ENCODE peak calls at places on chromosomes 12 and 14, in nine cellular contexts. H is activated CD4-positive, alpha-beta T cell treated with anti-CD3 and anti-CD28 coated beads, Interleukin-2, amount 50 U/mL, for 48 hours; N is tibial artery; P is neural crest cell; Z is T-cell; U is endothelial cell; V is DMS53; A is fibroblast of the aortic adventitia; I is stimulated activated CD4-positive, alpha-beta T cell treated with anti-CD3 and anti-CD28 coated beads, Interleukin-15, amount 100 ng/mL, for 1 hour. E is an unnamed sample.

GRCh38 chr12:56840922-56841321 is 77.8 kb downstream of the HSD17B6 start:
- DNase-seq in P (no peak), Z (no peak), A (no peak), V (peak), I (no peak), H (no peak), N (no peak), U (no peak), E (no peak)

GRCh38 chr14:101200008-101200649 is 296.6 kb upstream of the RTL1 start:
- DNase-seq in U (no peak), A (no peak), H (no peak), I (no peak), P (no peak), N (no peak), V (no peak), Z (no peak), E (no peak)

GRCh38 chr14:93347850-93348249 is 868 bp downstream of the COX8C start:
- DNase-seq in H (no peak), N (no peak), A (no peak), I (no peak), U (no peak), P (no peak), V (no peak), Z (no peak), E (no peak)

GRCh38 chr14:102504302-102504950 is 5.2 kb downstream of the ANKRD9 start:
- DNase-seq in U (no peak), A (no peak), V (no peak), H (no peak), Z (no peak), P (no peak), I (no peak), N (no peak), E (no peak)

GRCh38 chr12:111437816-111438454 is 32.2 kb downstream of the SH2B3 start:
- DNase-seq in U (peak), P (no peak), Z (no peak), I (no peak), N (peak), H (no peak), A (peak), V (peak), E (no peak)

GRCh38 chr14:89237923-89238529 is 179.0 kb downstream of the FOXN3 start:
- DNase-seq in V (peak), U (no peak), H (no peak), P (no peak), Z (no peak), I (no peak), N (no peak), A (no peak), E (no peak)

GRCh38 chr14:97264516-97265230 is 467.5 kb downstream of the VRK1 start:
- DNase-seq in Z (no peak), V (no peak), A (no peak), H (no peak), I (no peak), U (no peak), N (no peak), P (no peak), E (no peak)

GRCh38 chr14:77031680-77032482 is 3.4 kb upstream of the IRF2BPL start:
- DNase-seq in A (peak), Z (no peak), P (no peak), H (no peak), U (no peak), N (peak), V (peak), I (no peak), E (no peak)

GRCh38 chr12:69689638-69690037 is 9.5 kb downstream of the BEST3 start:
- DNase-seq in U (no peak), P (no peak), Z (no peak), A (no peak), H (no peak), I (no peak), V (no peak), N (no peak), E (no peak)

GRCh38 chr14:96852823-96853422 is 55.7 kb downstream of the VRK1 start:
- DNase-seq in P (no peak), H (no peak), V (peak), U (peak), N (no peak), A (peak), I (no peak), Z (no peak), E (no peak)

GRCh38 chr12:98893126-98893525 is 248.0 kb downstream of the APAF1 start:
- DNase-seq in A (no peak), N (no peak), V (peak), Z (no peak), H (no peak), U (no peak), I (no peak), P (no peak), E (no peak)

E was measured in T-helper 2 cell treated with Interferon-gamma antibody and Interleukin-4, amounts not matched to agents 5 μg/mL and 100 μg/mL, for 36 hours.